ENCODE peak calls at places on chromosomes 1 and 21, in six cellular contexts. W is NCI-H2029; R is AML-193; Q is stimulated activated CD4-positive, alpha-beta T cell treated with anti-CD3 and anti-CD28 coated beads, Interleukin-4, amount 100 ng/mL, for 48 hours; I is NCI-H446; Y is NCI-H748 treated with DMSO at 0.1 percent for 48 hours. U is an unnamed sample.

GRCh38 chr21:32214654-32215305 is 64.1 kb downstream of the MIS18A start:
- DNase-seq in W (no peak), R (no peak), Q (no peak), I (no peak), Y (no peak), U (no peak)

GRCh38 chr1:214491468-214492120 is 59.8 kb downstream of the PTPN14 start:
- DNase-seq in W (no peak), R (no peak), Q (no peak), I (no peak), Y (no peak), U (no peak)

GRCh38 chr1:243890576-243890975 is 40.5 kb upstream of the AKT3 start:
- DNase-seq in W (no peak), R (no peak), Q (no peak), I (no peak), Y (no peak), U (no peak)

GRCh38 chr1:168610111-168610510 is 33.7 kb downstream of the XCL1 start:
- DNase-seq in W (no peak), R (no peak), Q (no peak), I (no peak), Y (no peak), U (peak; percentile 2)

GRCh38 chr1:92754000-92754787 is 30.7 kb downstream of the EVI5 start:
- DNase-seq in W (no peak), R (no peak), Q (no peak), I (no peak), Y (no peak), U (no peak)

GRCh38 chr1:16904560-16905111 is 8.9 kb downstream of the RNU1-2 start:
- DNase-seq in W (peak; percentile 99), R (peak; percentile 98), Q (peak; percentile 97), I (peak; percentile 99), Y (peak; percentile 97), U (peak; percentile 100)

GRCh38 chr1:119674835-119675289 is 26.8 kb upstream of the ZNF697 start:
- DNase-seq in W (peak; percentile 59), R (no peak), Q (peak; percentile 14), I (peak; percentile 28), Y (no peak), U (no peak)

GRCh38 chr1:64545118-64545916 is 75.4 kb downstream of the CACHD1 start:
- DNase-seq in W (no peak), R (no peak), Q (no peak), I (no peak), Y (no peak), U (no peak)

GRCh38 chr1:63775418-63776127 is 1.8 kb downstream of the ROR1 start:
- DNase-seq in W (peak; percentile 40), R (no peak), Q (no peak), I (no peak), Y (no peak), U (no peak)